ENCODE peak calls at places on chromosomes 2 and 18, in five cellular contexts. O, T, Z, D and Q are unnamed samples.

GRCh38 chr2:199306116-199306515 is 151.6 kb downstream of the SATB2 start:
- DNase-seq in O (no peak), T (no peak), Z (no peak), D (no peak), Q (no peak)

GRCh38 chr2:149422337-149422990 is 92.1 kb downstream of the LYPD6 start:
- DNase-seq in O (no peak), T (peak), D (no peak), Z (no peak), Q (peak)

GRCh38 chr2:32742381-32742780 is 114.5 kb downstream of the TTC27 start:
- DNase-seq in D (no peak), T (no peak), O (no peak), Z (no peak), Q (no peak)

GRCh38 chr2:67503066-67503795 is 106.1 kb downstream of the ETAA1 start:
- DNase-seq in D (no peak), O (no peak), Z (no peak), T (peak), Q (peak)

GRCh38 chr2:151260492-151261239 is 997 bp downstream of the RBM43 start:
- DNase-seq in D (no peak), Z (no peak), T (no peak), O (no peak), Q (peak)

GRCh38 chr2:225041871-225042799 is at the start of gene DOCK10:
- DNase-seq in D (no peak), T (peak), Z (peak), O (peak), Q (peak)

GRCh38 chr2:73823916-73824523 is 4.7 kb upstream of the STAMBP start:
- DNase-seq in Z (no peak), O (peak), T (peak), D (no peak), Q (peak)

GRCh38 chr2:4020153-4020552 is 316.8 kb downstream of the DCDC2C start:
- DNase-seq in T (no peak), Z (no peak), O (no peak), D (no peak), Q (no peak)

GRCh38 chr2:121376851-121377250 is 91.8 kb upstream of the TFCP2L1 start:
- DNase-seq in T (no peak), O (no peak), D (no peak), Z (no peak), Q (peak)

GRCh38 chr2:172052000-172052983 is 33.0 kb upstream of the DLX1 start:
- DNase-seq in D (no peak), O (no peak), Z (no peak), T (no peak), Q (peak)

GRCh38 chr18:13005289-13005688 is 14.1 kb downstream of the CEP192 start:
- DNase-seq in O (no peak), T (no peak), Z (no peak), D (no peak), Q (no peak)

GRCh38 chr2:196160101-196160500 is 11.3 kb downstream of the STK17B start:
- DNase-seq in Z (peak), O (no peak), T (peak), D (no peak), Q (peak)

GRCh38 chr2:139876321-139876720 is 1096.1 kb upstream of the NXPH2 start:
- DNase-seq in Z (no peak), D (no peak), O (no peak), T (no peak), Q (no peak)

GRCh38 chr2:201151127-201152074 is 31.5 kb upstream of the CASP10 start:
- DNase-seq in D (no peak), Z (no peak), O (no peak), T (peak), Q (peak)

GRCh38 chr2:134917958-134918517 is 584 bp upstream of the CCNT2 start:
- DNase-seq in D (no peak), T (no peak), Z (no peak), O (peak), Q (no peak)

GRCh38 chr2:24409700-24410556 is 49.6 kb upstream of the ITSN2 start:
- DNase-seq in Z (peak), O (peak), T (peak), D (no peak), Q (peak)

GRCh38 chr2:203580846-203581245 is 45.7 kb upstream of the RAPH1 start:
- DNase-seq in T (no peak), O (no peak), Z (no peak), D (no peak), Q (no peak)

GRCh38 chr2:109655287-109655686 is 41.1 kb downstream of the SOWAHC start:
- DNase-seq in D (no peak), T (no peak), O (no peak), Z (no peak), Q (no peak)

GRCh38 chr18:9743200-9744016 is 35.3 kb downstream of the RAB31 start:
- DNase-seq in T (peak), D (peak), Z (peak), O (no peak), Q (peak)

GRCh38 chr2:206084870-206085741 is 868 bp downstream of the INO80D start:
- DNase-seq in Z (peak), D (no peak), O (peak), T (peak), Q (no peak)

GRCh38 chr2:186205243-186205642 is 280.8 kb upstream of the ZC3H15 start:
- DNase-seq in Z (no peak), D (no peak), O (no peak), T (no peak), Q (no peak)

GRCh38 chr2:216031960-216032689 is 18.8 kb upstream of the MREG start:
- DNase-seq in O (no peak), D (no peak), T (no peak), Z (no peak), Q (peak)

GRCh38 chr2:28225472-28225915 is 167.2 kb upstream of the FOSL2 start:
- DNase-seq in T (no peak), D (no peak), O (no peak), Z (no peak), Q (no peak)

GRCh38 chr2:27217173-27218121 is at the start of gene CAD:
- DNase-seq in Z (peak), O (peak), D (peak), T (peak), Q (peak)
- H2BK15ac ChIP-seq in Z (peak), O (no peak), D (no peak), T (no peak), Q (no peak)

DNA sequence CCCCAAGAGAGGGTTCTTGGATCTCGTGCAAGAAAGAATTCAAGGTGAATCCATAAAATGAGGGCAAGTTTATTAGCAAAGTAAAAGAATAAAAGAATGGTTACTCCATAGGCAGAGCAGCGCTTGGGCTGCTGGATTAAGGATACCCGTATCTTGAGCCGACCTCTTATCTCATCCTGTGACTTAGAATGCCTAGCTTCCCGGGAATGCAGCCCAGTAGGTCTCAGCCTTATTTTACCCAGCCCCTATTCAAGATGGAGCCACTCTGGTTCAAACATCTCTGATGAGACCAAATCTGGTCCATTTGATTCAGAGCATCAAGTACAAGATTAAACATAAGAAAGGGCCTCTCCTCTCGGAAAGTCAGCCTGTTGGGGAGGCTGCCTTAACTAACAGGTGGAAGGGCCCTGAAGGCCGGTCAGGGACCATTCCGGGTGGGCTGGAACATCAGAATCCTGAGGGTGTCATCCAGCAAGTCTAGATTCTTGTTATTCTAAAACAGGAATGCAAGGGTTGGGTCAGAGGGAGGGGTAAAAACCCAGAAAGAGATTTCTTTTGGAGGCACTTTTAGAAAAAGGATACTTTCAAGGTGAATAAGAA is 5.8 kb downstream of the PSD4 start:
- DNase-seq in Z (no peak), T (no peak), D (no peak), O (no peak), Q (no peak)
- H2BK15ac ChIP-seq in Z (no peak), T (no peak), D (no peak), O (no peak), Q (no peak)

GRCh38 chr2:222292738-222293134 is 6.1 kb downstream of the PAX3 start:
- DNase-seq in O (no peak), Z (no peak), D (no peak), T (no peak), Q (no peak)

GRCh38 chr2:222294996-222295367 is 3.8 kb downstream of the PAX3 start:
- DNase-seq in Z (no peak), T (no peak), D (no peak), O (no peak), Q (no peak)

GRCh38 chr2:222295368-222296041 is 3.3 kb downstream of the PAX3 start:
- DNase-seq in Z (peak), T (peak), D (no peak), O (no peak), Q (peak)

GRCh38 chr2:222292113-222292737 is 6.6 kb downstream of the PAX3 start:
- DNase-seq in Z (no peak), T (no peak), O (no peak), D (no peak), Q (no peak)

DNA sequence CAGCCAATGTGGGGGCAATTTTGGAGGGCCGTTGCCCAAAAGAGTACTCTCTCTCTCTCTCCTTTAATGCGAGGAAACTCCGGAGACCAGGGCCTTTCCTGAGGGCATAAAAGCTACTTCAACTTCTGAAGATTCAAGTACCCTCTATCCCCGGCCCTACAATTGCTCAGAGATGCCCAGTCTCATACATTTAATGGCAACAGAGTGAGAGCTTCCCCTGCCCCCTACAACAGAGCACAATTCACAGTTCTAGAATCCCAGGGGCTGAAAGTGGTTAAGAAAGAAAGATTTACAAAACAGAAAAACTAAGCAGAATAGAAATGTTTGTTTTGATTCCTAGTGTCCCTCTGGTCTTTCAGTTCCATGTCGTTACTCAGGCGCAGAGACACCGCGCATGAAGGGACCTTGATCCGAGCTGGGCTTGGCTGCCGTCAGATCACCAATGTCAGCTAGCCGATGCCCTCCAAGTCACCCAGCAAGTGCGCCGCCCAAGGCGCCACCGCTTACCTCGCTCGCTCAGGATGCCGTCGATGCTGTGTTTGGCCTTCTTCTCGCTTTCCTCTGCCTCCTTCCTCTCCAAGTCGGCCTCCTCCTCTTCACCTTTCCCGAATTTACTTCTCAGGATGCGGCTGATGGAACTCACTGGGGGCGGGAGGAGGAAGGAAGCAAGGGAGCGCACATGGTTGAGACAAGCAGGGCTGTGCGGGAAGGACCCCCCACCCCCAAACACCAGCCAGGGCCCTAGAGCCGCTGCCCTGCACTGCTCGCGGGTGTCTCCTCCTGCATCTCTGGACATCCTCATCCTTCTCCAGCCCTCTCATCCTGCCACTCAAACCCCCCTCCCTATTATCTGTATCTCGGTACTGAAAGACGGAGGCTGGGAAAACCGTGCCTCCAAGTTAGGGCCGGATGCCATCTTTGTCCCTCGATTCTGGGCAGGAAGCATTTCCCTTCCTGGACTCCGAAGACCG is 4.9 kb downstream of the PAX3 start:
- DNase-seq in Z (peak), O (no peak), T (peak), D (no peak), Q (no peak)
- H2BK15ac ChIP-seq in Z (no peak), O (no peak), T (no peak), D (peak), Q (no peak)

GRCh38 chr2:11481789-11482472 is 16.0 kb upstream of the E2F6 start:
- DNase-seq in T (peak), D (no peak), O (no peak), Z (no peak), Q (no peak)
- H2BK15ac ChIP-seq in T (no peak), D (no peak), O (peak), Z (no peak), Q (no peak)

DNA sequence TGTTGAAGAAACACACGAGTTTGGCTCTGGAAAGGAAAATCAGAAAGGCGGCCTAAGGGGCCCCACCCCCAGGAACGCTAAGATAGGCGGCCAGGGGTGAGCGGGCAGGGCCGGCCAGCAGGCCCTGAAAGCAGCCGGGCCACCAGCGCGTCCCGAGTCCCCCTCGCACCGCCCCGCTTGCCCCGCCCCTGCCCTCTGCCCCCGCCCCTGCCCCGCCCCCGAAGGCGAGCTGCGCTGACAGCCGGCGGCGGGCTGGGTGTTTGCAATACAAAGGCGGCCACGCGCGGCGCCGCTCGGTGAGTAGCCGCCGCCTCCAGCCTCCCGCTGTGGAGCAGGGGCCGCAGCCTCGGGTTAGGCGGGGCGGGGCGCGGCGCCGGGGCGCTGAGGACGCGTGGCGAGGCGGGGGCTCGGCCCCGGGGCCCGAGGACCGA is at the start of gene LPIN1:
- DNase-seq in O (peak), D (peak), Z (peak), T (peak), Q (peak)
- H2BK15ac ChIP-seq in O (peak), D (peak), Z (no peak), T (no peak), Q (peak)

GRCh38 chr18:48926420-48926857 is 24.3 kb downstream of the SMAD7 start:
- DNase-seq in T (no peak), D (no peak), Z (no peak), O (no peak), Q (no peak)
- H2BK15ac ChIP-seq in T (no peak), D (no peak), Z (no peak), O (no peak), Q (no peak)

DNA sequence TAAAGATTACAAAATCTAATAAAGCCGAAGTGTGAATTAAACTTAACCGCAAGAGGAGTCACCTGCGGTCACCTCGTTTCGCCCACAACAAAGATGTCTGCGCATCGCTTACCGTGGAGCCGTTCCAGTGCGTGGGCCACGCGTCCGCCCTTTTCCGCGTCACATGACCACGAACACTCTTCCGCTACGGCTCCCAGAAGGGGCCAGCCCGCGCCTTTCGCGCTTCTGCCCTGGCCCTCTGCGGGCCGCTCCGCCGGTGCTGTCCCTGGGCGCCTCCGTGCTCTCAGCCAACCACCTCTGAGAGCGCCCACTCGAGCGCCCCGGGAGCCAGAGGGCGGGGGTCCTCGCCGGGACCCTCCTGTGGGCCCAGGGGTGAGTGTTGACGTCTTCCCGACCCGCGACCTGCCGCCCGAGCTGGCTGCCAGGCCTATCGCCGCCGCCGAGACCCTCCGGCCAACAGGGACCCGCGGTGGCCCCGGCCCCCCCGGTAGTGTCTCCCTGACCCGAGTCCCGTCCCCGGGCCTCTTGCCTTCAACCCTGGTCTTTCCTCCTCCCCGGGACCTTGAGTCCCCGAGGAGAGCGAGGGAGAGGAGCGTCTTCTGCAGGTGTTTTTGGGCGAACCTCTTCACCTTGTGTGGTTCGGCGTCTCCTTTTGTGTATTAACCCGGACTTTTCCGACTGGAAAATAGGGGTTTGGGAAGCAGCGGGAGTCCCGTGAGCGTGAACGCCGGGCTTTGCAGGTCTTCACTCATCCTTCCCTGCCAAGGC is at the start of gene MFF:
- DNase-seq in Z (peak), T (peak), D (peak), O (peak), Q (peak)
- H2BK15ac ChIP-seq in Z (no peak), T (no peak), D (no peak), O (no peak), Q (peak)

DNA sequence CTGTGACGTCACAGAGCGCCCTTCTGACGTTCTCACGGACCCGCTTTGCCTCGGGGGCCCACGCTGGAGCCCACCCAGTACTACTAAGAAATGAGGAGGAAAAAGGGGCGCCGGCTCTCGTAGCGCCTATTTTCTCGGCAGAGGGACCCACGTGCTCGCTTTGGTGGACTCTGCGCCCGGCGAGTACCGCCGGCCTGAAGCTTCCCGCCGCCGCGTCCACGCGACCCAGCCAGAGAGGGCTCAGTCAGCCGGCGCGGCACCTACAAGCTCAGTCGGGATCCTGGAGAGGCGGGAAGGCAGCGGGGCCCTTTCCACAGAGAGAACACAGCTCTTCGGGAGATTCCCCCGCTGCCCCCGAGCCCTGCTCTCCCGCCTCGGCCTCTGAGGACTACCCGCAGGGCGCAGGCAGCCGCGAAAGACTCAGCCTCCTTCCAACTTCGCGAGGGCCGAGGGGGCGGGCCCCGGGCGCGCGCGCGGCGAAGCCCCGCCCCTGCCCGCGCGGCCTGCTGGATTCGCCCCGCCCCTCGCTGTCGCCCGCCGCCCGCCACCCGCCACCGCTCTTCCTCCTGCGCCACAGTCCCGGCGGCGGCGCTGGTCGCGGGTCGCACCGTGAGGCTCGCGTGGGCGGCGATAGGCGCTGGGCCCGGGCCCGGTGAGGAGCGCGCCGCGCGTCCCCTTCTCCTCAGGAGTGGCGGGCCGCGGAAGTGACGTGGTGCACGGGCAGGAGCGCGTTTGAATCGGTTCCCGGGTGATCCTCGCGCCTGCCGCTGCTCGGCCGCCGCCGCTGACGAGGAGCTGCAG is at the start of gene SMCHD1:
- DNase-seq in D (no peak), Z (peak), T (peak), O (peak), Q (peak)
- H2BK15ac ChIP-seq in D (no peak), Z (peak), T (no peak), O (peak), Q (peak)

GRCh38 chr2:241637233-241638062 is at the start of gene ATG4B:
- DNase-seq in O (peak), T (peak), D (peak), Z (peak), Q (peak)
- H2BK15ac ChIP-seq in O (no peak), T (no peak), D (peak), Z (no peak), Q (peak)